ENCODE peak calls at places on chromosomes 12 and 14, in four cellular contexts. I is HEK293T, W is HepG2, L is K562. A is an unnamed sample.

GRCh38 chr14:103456167-103456835 is 66.3 kb downstream of the CKB start:
- DNase-seq in I (no peak), W (no peak), L (no peak), A (no peak)

GRCh38 chr12:132176920-132177551 is 32.8 kb downstream of the NOC4L start:
- DNase-seq in I (no peak), W (no peak), L (no peak), A (no peak)

GRCh38 chr12:76193961-76194360 is 109.5 kb upstream of the NAP1L1 start:
- DNase-seq in I (no peak), W (no peak), L (no peak), A (no peak)

GRCh38 chr14:59566725-59567124 is 9.9 kb downstream of the CCDC175 start:
- DNase-seq in I (no peak), W (no peak), L (no peak), A (no peak)

GRCh38 chr12:16588812-16589211 is 17.1 kb downstream of the LMO3 start:
- DNase-seq in I (no peak), W (no peak), L (no peak), A (no peak)

GRCh38 chr14:67413806-67414769 is 2.1 kb upstream of the PLEK2 start:
- DNase-seq in I (peak), W (peak), L (peak), A (no peak)

GRCh38 chr14:73783107-73783727 is 68.4 kb upstream of the PTGR2 start:
- DNase-seq in I (no peak), W (peak), L (no peak), A (no peak)

GRCh38 chr12:44465139-44465538 is 411.0 kb downstream of the NELL2 start:
- DNase-seq in I (no peak), W (no peak), L (no peak), A (no peak)

GRCh38 chr12:121858662-121859572 is at the start of gene HPD:
- DNase-seq in I (no peak), W (peak), L (no peak), A (no peak)

GRCh38 chr14:98229676-98230366 is 1042.2 kb downstream of the BCL11B start:
- DNase-seq in I (no peak), W (no peak), L (no peak), A (no peak)

GRCh38 chr12:12582895-12583303 is 20.2 kb upstream of the DUSP16 start:
- DNase-seq in I (no peak), W (peak), L (no peak), A (peak)

GRCh38 chr12:116860281-116860680 is 21.0 kb downstream of the HRK start:
- DNase-seq in I (no peak), W (no peak), L (no peak), A (no peak)

GRCh38 chr12:116853507-116853906 is 27.7 kb downstream of the HRK start:
- DNase-seq in I (no peak), W (no peak), L (no peak), A (no peak)

GRCh38 chr12:116856729-116857128 is 24.5 kb downstream of the HRK start:
- DNase-seq in I (no peak), W (no peak), L (no peak), A (no peak)

GRCh38 chr12:116861331-116861730 is 19.9 kb downstream of the HRK start:
- DNase-seq in I (no peak), W (no peak), L (peak), A (peak)

DNA sequence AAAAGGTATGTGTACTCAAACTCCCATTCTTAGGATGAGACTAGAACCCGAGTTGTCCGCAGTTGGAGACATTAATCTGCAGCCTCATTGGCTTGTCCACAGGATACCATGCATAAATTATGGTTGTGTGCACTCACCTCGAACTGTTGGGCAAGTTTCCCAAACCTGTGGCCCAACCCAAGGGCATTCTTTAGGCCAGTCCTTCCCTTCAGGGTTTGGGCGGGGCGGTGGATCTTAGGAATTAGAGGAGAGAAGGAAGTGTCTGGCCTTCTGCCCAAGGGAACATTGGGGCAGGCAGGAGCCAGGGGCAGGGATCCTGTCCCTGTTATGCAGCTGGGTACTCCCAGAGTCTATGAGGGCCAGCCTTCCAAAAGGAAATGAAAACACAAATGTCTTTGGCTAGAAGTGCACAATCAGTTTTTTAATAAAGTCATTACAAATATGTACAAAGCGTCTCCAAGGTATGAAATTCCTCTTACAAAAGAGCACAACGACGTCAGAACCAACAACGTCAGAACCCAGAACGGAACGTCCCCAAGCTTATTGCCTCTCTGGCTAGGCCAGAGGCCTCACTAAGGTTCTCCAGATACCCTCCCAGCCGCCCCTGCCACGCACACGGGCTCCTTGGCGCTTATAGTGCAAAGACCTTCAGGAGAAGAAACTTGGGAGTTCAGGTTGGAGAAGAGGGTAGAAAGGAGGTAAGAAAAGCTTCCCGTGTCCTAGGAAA is 25.3 kb downstream of the HRK start:
- DNase-seq in I (no peak), W (no peak), L (no peak), A (no peak)
- TF ChIP-seq FOXK2 in I (no peak), W (no peak), L (no peak), A (no peak)

GRCh38 chr14:24576766-24577165 is 716 bp upstream of the CTSG start:
- DNase-seq in I (no peak), W (no peak), L (no peak), A (no peak)
- TF ChIP-seq FOXK2 in I (no peak), W (no peak), L (no peak), A (no peak)

DNA sequence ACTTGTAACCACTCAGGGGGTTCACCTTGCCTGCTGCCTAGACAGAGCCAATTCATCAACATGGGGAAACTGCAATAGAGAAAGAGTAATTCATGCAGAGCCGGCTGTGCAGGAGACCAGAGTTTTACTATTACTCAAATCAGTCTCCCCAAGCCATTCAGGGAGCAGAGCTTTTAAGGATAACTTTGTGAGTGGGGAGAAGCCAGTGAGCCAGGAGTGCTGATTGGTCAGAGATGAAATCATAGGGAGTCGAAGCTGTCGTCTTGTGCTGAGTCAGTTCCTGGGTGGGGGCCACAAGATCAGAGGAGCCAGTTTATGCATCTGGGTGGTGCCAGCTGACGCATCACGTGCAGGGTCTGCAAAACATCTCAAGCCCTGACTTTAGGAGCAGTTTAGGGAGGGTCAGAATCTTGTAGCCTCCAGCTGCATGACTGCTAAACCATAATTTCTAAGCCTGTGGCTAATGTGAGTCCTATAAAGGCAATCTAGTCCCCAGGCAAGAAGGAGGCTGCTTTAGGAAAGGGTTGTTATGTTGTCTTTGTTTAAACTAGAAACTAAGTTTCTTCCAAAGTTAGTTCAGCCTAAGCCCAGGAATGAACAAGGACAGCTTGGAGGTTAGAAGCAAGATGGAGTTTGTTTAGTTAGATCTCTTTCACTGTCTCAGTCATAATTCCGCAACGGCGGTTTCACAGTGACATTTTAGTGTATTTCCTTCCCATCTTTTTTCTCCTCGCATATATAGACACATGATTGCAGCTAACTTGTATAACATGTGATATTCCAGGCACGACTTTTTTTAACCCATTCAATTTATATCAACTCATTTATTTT is 68.9 kb upstream of the NCOR2 start:
- DNase-seq in I (no peak), W (no peak), L (peak), A (peak)
- TF ChIP-seq FOXK2 in I (no peak), W (no peak), L (peak), A (no peak)

GRCh38 chr14:22432348-22432976 is 156.6 kb downstream of the DAD1 start:
- DNase-seq in I (no peak), W (no peak), L (no peak), A (no peak)
- TF ChIP-seq FOXK2 in I (no peak), W (no peak), L (no peak), A (no peak)

GRCh38 chr12:66279127-66279712 is 23.1 kb upstream of the HELB start:
- DNase-seq in I (peak), W (peak), L (peak), A (no peak)
- TF ChIP-seq FOXK2 in I (no peak), W (no peak), L (no peak), A (no peak)

A was measured in GM12878.